ENCODE peak calls at places on chromosome 4, in eight cellular contexts. Q is CD8-positive, alpha-beta T cell; L is PC-3; E is NCI-H1092 treated with DMSO at 0.1 percent for 48 hours; U is stimulated activated CD4-positive, alpha-beta T cell treated with anti-CD3 and anti-CD28 coated beads, Interleukin-4, amount 100 ng/mL, for 4 hours; I is skeletal muscle cell; T is iris pigment epithelial cell; F is GF-D8. S is an unnamed sample.

GRCh38 chr4:9762823-9763475 is 18.5 kb upstream of the DRD5 start:
- DNase-seq in U (peak; percentile 8), E (peak; percentile 78), L (peak; percentile 72), Q (no peak), F (peak; percentile 6), T (peak; percentile 80), I (peak; percentile 13), S (peak; percentile 70)

GRCh38 chr4:118586357-118586790 is 98.8 kb upstream of the METTL14 start:
- DNase-seq in I (peak; percentile 3), F (no peak), L (no peak), E (no peak), U (no peak), T (no peak), Q (no peak), S (no peak)

GRCh38 chr4:4320951-4321714 is 31.1 kb downstream of the ZBTB49 start:
- DNase-seq in F (no peak), U (no peak), T (no peak), I (no peak), E (no peak), L (no peak), Q (no peak), S (peak; percentile 40)

GRCh38 chr4:56183344-56183959 is 203.8 kb downstream of the AASDH start:
- DNase-seq in Q (no peak), I (no peak), F (no peak), E (no peak), U (no peak), T (no peak), L (no peak), S (no peak)

GRCh38 chr4:139131209-139131870 is 45.7 kb downstream of the ELF2 start:
- DNase-seq in L (peak; percentile 26), T (no peak), Q (no peak), F (no peak), I (no peak), E (no peak), U (no peak), S (no peak)

GRCh38 chr4:41359069-41359769 is 102.5 kb downstream of the UCHL1 start:
- DNase-seq in L (no peak), Q (no peak), U (no peak), T (no peak), E (no peak), F (no peak), I (no peak), S (no peak)

GRCh38 chr4:57109530-57109846 is 697 bp downstream of the IGFBP7 start:
- DNase-seq in I (no peak), U (no peak), F (no peak), L (no peak), Q (no peak), T (no peak), E (no peak), S (no peak)

GRCh38 chr4:142358656-142359055 is 487.4 kb downstream of the INPP4B start:
- DNase-seq in T (no peak), U (no peak), F (no peak), I (no peak), L (no peak), Q (no peak), E (no peak), S (no peak)

GRCh38 chr4:11106769-11107168 is 321.9 kb downstream of the HS3ST1 start:
- DNase-seq in U (no peak), L (no peak), F (peak; percentile 51), Q (no peak), E (no peak), T (peak; percentile 5), I (no peak), S (no peak)

GRCh38 chr4:76736434-76736833 is 161.5 kb downstream of the SOWAHB start:
- DNase-seq in I (no peak), L (no peak), Q (no peak), T (peak; percentile 71), U (no peak), F (no peak), E (no peak), S (no peak)

GRCh38 chr4:140099993-140100392 is 54.0 kb downstream of the MAML3 start:
- DNase-seq in L (peak; percentile 63), Q (no peak), E (no peak), F (peak; percentile 87), U (no peak), I (no peak), T (no peak), S (no peak)

GRCh38 chr4:2074588-2074987 is 15.5 kb downstream of the NAT8L start:
- DNase-seq in E (no peak), I (no peak), T (no peak), F (no peak), U (no peak), L (no peak), Q (no peak), S (peak; percentile 40)

GRCh38 chr4:20652226-20652836 is 47.9 kb upstream of the PACRGL start:
- DNase-seq in F (no peak), T (no peak), E (no peak), L (no peak), Q (no peak), I (no peak), U (no peak), S (no peak)

GRCh38 chr4:149031399-149031798 is 589.2 kb upstream of the NR3C2 start:
- DNase-seq in Q (no peak), I (no peak), F (no peak), E (no peak), L (peak; percentile 32), T (peak; percentile 12), U (no peak), S (no peak)

GRCh38 chr4:61200195-61200990 is at the start of gene ADGRL3:
- DNase-seq in I (no peak), L (no peak), U (no peak), T (peak; percentile 45), F (no peak), Q (no peak), E (peak; percentile 92), S (peak; percentile 71)